ENCODE peak calls at places on chromosomes 5 and 9, in nine cellular contexts. P, O, N, D, X, R, W, B and U are unnamed samples.

GRCh38 chr9:127388856-127389238 is 8.1 kb upstream of the SLC2A8 start:
- DNase-seq in O (no peak), R (no peak), B (no peak), X (no peak), D (no peak), N (no peak), W (no peak), P (no peak), U (no peak)

GRCh38 chr9:89648247-89649000 is 43.6 kb downstream of the GADD45G start:
- DNase-seq in X (no peak), O (no peak), N (no peak), D (no peak), W (no peak), B (peak), P (no peak), R (no peak), U (no peak)

GRCh38 chr9:85960688-85961093 is 19.7 kb downstream of the NAA35 start:
- DNase-seq in R (no peak), D (no peak), O (no peak), P (no peak), W (no peak), X (no peak), N (no peak), B (peak), U (no peak)

GRCh38 chr9:121812159-121812735 is 160.8 kb downstream of the DAB2IP start:
- DNase-seq in W (no peak), P (no peak), N (no peak), D (no peak), B (no peak), X (no peak), R (no peak), O (no peak), U (no peak)

GRCh38 chr9:87184956-87185642 is 237.8 kb upstream of the GAS1 start:
- DNase-seq in X (no peak), N (no peak), R (no peak), B (no peak), D (no peak), O (no peak), W (no peak), P (no peak), U (no peak)

GRCh38 chr5:168072665-168073064 is 218.8 kb upstream of the WWC1 start:
- DNase-seq in R (no peak), W (no peak), O (no peak), D (no peak), N (no peak), B (no peak), X (no peak), P (no peak), U (no peak)

GRCh38 chr5:136018814-136019777 is 9.7 kb upstream of the TGFBI start:
- DNase-seq in W (no peak), X (no peak), O (no peak), N (peak), B (peak), R (no peak), D (no peak), P (no peak), U (no peak)

GRCh38 chr5:107889387-107889786 is 218.7 kb upstream of the EFNA5 start:
- DNase-seq in X (no peak), D (no peak), O (no peak), B (no peak), N (no peak), W (no peak), R (no peak), P (no peak), U (no peak)

GRCh38 chr5:104353371-104353770 is 790.8 kb upstream of the NUDT12 start:
- DNase-seq in R (no peak), N (no peak), P (no peak), W (no peak), X (no peak), D (no peak), B (no peak), O (no peak), U (no peak)

GRCh38 chr5:773517-774264 is 10.8 kb downstream of the ZDHHC11B start:
- DNase-seq in B (peak), P (no peak), R (no peak), D (no peak), X (no peak), W (no peak), O (no peak), N (no peak), U (no peak)